ENCODE peak calls at places on chromosomes 3 and 15, in six cellular contexts. One of them, this sample, is unnamed.

GRCh38 chr15:65971741-65971995 is 102.4 kb downstream of the RAB11A start:
- DNase-seq in nucleus accumbens: no peak
- DNase-seq in M059J: no peak
- DNase-seq in AG04450: no peak
- DNase-seq in foreskin fibroblast: no peak
- DNase-seq in SK-N-SH: no peak
- DNase-seq in this sample: no peak

GRCh38 chr15:52642386-52643361 is 36.5 kb downstream of the ATOSA start:
- DNase-seq in nucleus accumbens: no peak
- DNase-seq in M059J: peak
- DNase-seq in AG04450: peak
- DNase-seq in foreskin fibroblast: peak
- DNase-seq in SK-N-SH: no peak
- DNase-seq in this sample: no peak

GRCh38 chr3:121998030-121998580 is 23.9 kb downstream of the ILDR1 start:
- DNase-seq in nucleus accumbens: no peak
- DNase-seq in M059J: peak
- DNase-seq in AG04450: no peak
- DNase-seq in foreskin fibroblast: peak
- DNase-seq in SK-N-SH: no peak
- DNase-seq in this sample: no peak

GRCh38 chr3:172635588-172635987 is 75.3 kb downstream of the NCEH1 start:
- DNase-seq in nucleus accumbens: no peak
- DNase-seq in M059J: peak
- DNase-seq in AG04450: no peak
- DNase-seq in foreskin fibroblast: no peak
- DNase-seq in SK-N-SH: no peak
- DNase-seq in this sample: no peak

GRCh38 chr3:123444023-123444422 is 4.9 kb downstream of the ADCY5 start:
- DNase-seq in nucleus accumbens: peak
- DNase-seq in M059J: peak
- DNase-seq in AG04450: no peak
- DNase-seq in foreskin fibroblast: no peak
- DNase-seq in SK-N-SH: no peak
- DNase-seq in this sample: no peak

GRCh38 chr3:129929383-129929782 is 35.9 kb upstream of the TMCC1 start:
- DNase-seq in nucleus accumbens: no peak
- DNase-seq in M059J: no peak
- DNase-seq in AG04450: no peak
- DNase-seq in foreskin fibroblast: no peak
- DNase-seq in SK-N-SH: no peak
- DNase-seq in this sample: no peak

GRCh38 chr3:194103475-194103874 is 32.5 kb upstream of the HES1 start:
- DNase-seq in nucleus accumbens: no peak
- DNase-seq in M059J: no peak
- DNase-seq in AG04450: no peak
- DNase-seq in foreskin fibroblast: no peak
- DNase-seq in SK-N-SH: no peak
- DNase-seq in this sample: no peak

GRCh38 chr3:50627407-50628051 is 10.6 kb downstream of the MAPKAPK3 start:
- DNase-seq in nucleus accumbens: peak
- DNase-seq in M059J: peak
- DNase-seq in AG04450: no peak
- DNase-seq in foreskin fibroblast: peak
- DNase-seq in SK-N-SH: peak
- DNase-seq in this sample: peak

GRCh38 chr3:9135526-9135925 is 113.9 kb downstream of the SRGAP3 start:
- DNase-seq in nucleus accumbens: no peak
- DNase-seq in M059J: no peak
- DNase-seq in AG04450: no peak
- DNase-seq in foreskin fibroblast: no peak
- DNase-seq in SK-N-SH: no peak
- DNase-seq in this sample: no peak

GRCh38 chr3:155323063-155323666 is 29.7 kb upstream of the STRIT1 start:
- DNase-seq in nucleus accumbens: no peak
- DNase-seq in M059J: peak
- DNase-seq in AG04450: peak
- DNase-seq in foreskin fibroblast: peak
- DNase-seq in SK-N-SH: peak
- DNase-seq in this sample: peak

GRCh38 chr3:81568378-81568777 is 193.1 kb downstream of the GBE1 start:
- DNase-seq in nucleus accumbens: no peak
- DNase-seq in M059J: no peak
- DNase-seq in AG04450: no peak
- DNase-seq in foreskin fibroblast: no peak
- DNase-seq in SK-N-SH: no peak
- DNase-seq in this sample: no peak

GRCh38 chr3:27141668-27142067 is 227.5 kb downstream of the NEK10 start:
- DNase-seq in nucleus accumbens: no peak
- DNase-seq in M059J: no peak
- DNase-seq in AG04450: no peak
- DNase-seq in foreskin fibroblast: peak
- DNase-seq in SK-N-SH: no peak
- DNase-seq in this sample: no peak

GRCh38 chr3:193735850-193736249 is 142.8 kb downstream of the OPA1 start:
- DNase-seq in nucleus accumbens: no peak
- DNase-seq in M059J: no peak
- DNase-seq in AG04450: no peak
- DNase-seq in foreskin fibroblast: no peak
- DNase-seq in SK-N-SH: no peak
- DNase-seq in this sample: no peak

GRCh38 chr15:33559207-33559890 is 248.6 kb downstream of the RYR3 start:
- DNase-seq in nucleus accumbens: no peak
- DNase-seq in M059J: no peak
- DNase-seq in AG04450: no peak
- DNase-seq in foreskin fibroblast: no peak
- DNase-seq in SK-N-SH: no peak
- DNase-seq in this sample: no peak

GRCh38 chr15:91865903-91866302 is 12.4 kb downstream of the SLCO3A1 start:
- DNase-seq in nucleus accumbens: no peak
- DNase-seq in M059J: peak
- DNase-seq in AG04450: no peak
- DNase-seq in foreskin fibroblast: peak
- DNase-seq in SK-N-SH: no peak
- DNase-seq in this sample: no peak

GRCh38 chr3:38473229-38473628 is 19.5 kb downstream of the ACVR2B start:
- DNase-seq in nucleus accumbens: no peak
- DNase-seq in M059J: no peak
- DNase-seq in AG04450: no peak
- DNase-seq in foreskin fibroblast: no peak
- DNase-seq in SK-N-SH: no peak
- DNase-seq in this sample: no peak

GRCh38 chr3:16888785-16889607 is 4.2 kb downstream of the PLCL2 start:
- DNase-seq in nucleus accumbens: no peak
- DNase-seq in M059J: peak
- DNase-seq in AG04450: no peak
- DNase-seq in foreskin fibroblast: no peak
- DNase-seq in SK-N-SH: no peak
- DNase-seq in this sample: no peak

GRCh38 chr3:102200126-102200525 is 234.7 kb upstream of the ZPLD1 start:
- DNase-seq in nucleus accumbens: no peak
- DNase-seq in M059J: peak
- DNase-seq in AG04450: no peak
- DNase-seq in foreskin fibroblast: peak
- DNase-seq in SK-N-SH: no peak
- DNase-seq in this sample: no peak

GRCh38 chr3:158731938-158732855 is at the start of gene RARRES1:
- DNase-seq in nucleus accumbens: no peak
- DNase-seq in M059J: peak
- DNase-seq in AG04450: no peak
- DNase-seq in foreskin fibroblast: peak
- DNase-seq in SK-N-SH: peak
- DNase-seq in this sample: no peak

GRCh38 chr3:23601020-23601822 is 204.5 kb upstream of the UBE2E1 start:
- DNase-seq in nucleus accumbens: no peak
- DNase-seq in M059J: no peak
- DNase-seq in AG04450: no peak
- DNase-seq in foreskin fibroblast: peak
- DNase-seq in SK-N-SH: peak
- DNase-seq in this sample: no peak

GRCh38 chr3:40211579-40211978 is 97.9 kb upstream of the EIF1B start:
- DNase-seq in nucleus accumbens: no peak
- DNase-seq in M059J: peak
- DNase-seq in AG04450: no peak
- DNase-seq in foreskin fibroblast: peak
- DNase-seq in SK-N-SH: no peak
- DNase-seq in this sample: peak

GRCh38 chr15:71559098-71559497 is 251.3 kb upstream of the NR2E3 start:
- DNase-seq in nucleus accumbens: no peak
- DNase-seq in M059J: peak
- DNase-seq in AG04450: peak
- DNase-seq in foreskin fibroblast: peak
- DNase-seq in SK-N-SH: no peak
- DNase-seq in this sample: no peak